ENCODE peak calls at places on chromosome 19, in eight cellular contexts. V, E, B, G, F, R, H and D are unnamed samples.

GRCh38 chr19:10431254-10431942 is 11.1 kb downstream of the PDE4A start:
- DNase-seq in V (no peak), E (no peak), B (peak), G (no peak), F (no peak), R (peak), H (peak), D (peak)

GRCh38 chr19:41403181-41403970 is 5.8 kb downstream of the BCKDHA start:
- DNase-seq in V (no peak), E (no peak), B (no peak), G (no peak), F (no peak), R (no peak), H (no peak), D (no peak)

GRCh38 chr19:49390131-49390977 is 2.3 kb downstream of the KASH5 start:
- DNase-seq in V (no peak), E (no peak), B (no peak), G (no peak), F (no peak), R (no peak), H (no peak), D (no peak)

GRCh38 chr19:35549174-35549788 is 3.9 kb downstream of the TMEM147 start:
- DNase-seq in V (no peak), E (peak), B (peak), G (peak), F (peak), R (peak), H (peak), D (no peak)

GRCh38 chr19:12838182-12838890 is at the start of gene MAST1:
- DNase-seq in V (no peak), E (no peak), B (no peak), G (peak), F (peak), R (peak), H (peak), D (no peak)

GRCh38 chr19:56942749-56943148 is 102.2 kb upstream of the PEG3 start:
- DNase-seq in V (peak), E (no peak), B (no peak), G (no peak), F (no peak), R (no peak), H (no peak), D (peak)

GRCh38 chr19:47691782-47692181 is 21.4 kb upstream of the EHD2 start:
- DNase-seq in V (no peak), E (no peak), B (no peak), G (no peak), F (no peak), R (no peak), H (no peak), D (no peak)

GRCh38 chr19:1521636-1522035 is 2.2 kb upstream of the PLK5 start:
- DNase-seq in V (no peak), E (no peak), B (no peak), G (no peak), F (no peak), R (no peak), H (no peak), D (no peak)

GRCh38 chr19:41928754-41929535 is 696 bp upstream of the ERFL start:
- DNase-seq in V (no peak), E (no peak), B (no peak), G (no peak), F (no peak), R (no peak), H (no peak), D (no peak)

GRCh38 chr19:27684293-27684692 is 1528.7 kb downstream of the UQCRFS1 start:
- DNase-seq in V (no peak), E (no peak), B (no peak), G (no peak), F (no peak), R (no peak), H (no peak), D (no peak)

GRCh38 chr19:43623889-43624670 is 4.7 kb upstream of the ZNF428 start:
- DNase-seq in V (no peak), E (no peak), B (no peak), G (no peak), F (no peak), R (peak), H (peak), D (no peak)

GRCh38 chr19:16441661-16442071 is 30.1 kb downstream of the EPS15L1 start:
- DNase-seq in V (no peak), E (no peak), B (no peak), G (no peak), F (peak), R (peak), H (peak), D (no peak)

GRCh38 chr19:31118926-31119325 is 230.3 kb downstream of the TSHZ3 start:
- DNase-seq in V (no peak), E (no peak), B (no peak), G (no peak), F (no peak), R (no peak), H (no peak), D (no peak)

GRCh38 chr19:48798937-48799336 is 11.9 kb downstream of the BCAT2 start:
- DNase-seq in V (no peak), E (peak), B (no peak), G (peak), F (peak), R (no peak), H (peak), D (no peak)